ENCODE peak calls at places on chromosome 19, in nine cellular contexts. W is endothelial cell of umbilical vein, S is fibroblast of lung, R is GM23248, P is PC-3, L is astrocyte, O is neural progenitor cell, Q is SK-N-SH, I is neuronal stem cell. V is an unnamed sample. For H3K36me3, the result is how much of the 10 kb centered on the place peaks cover.

GRCh38 chr19:34778342-34778741 is 5.3 kb upstream of the ZNF599 start:
- DNase-seq in Q (no peak), L (no peak), S (no peak), W (no peak), R (no peak), I (no peak), O (no peak), P (no peak), V (no peak)

GRCh38 chr19:47619763-47620162 is 10.8 kb downstream of the BICRA start:
- DNase-seq in P (no peak), Q (no peak), S (peak), W (no peak), I (no peak), O (peak), L (peak), R (no peak), V (no peak)

GRCh38 chr19:19464339-19465098 is 50.8 kb downstream of the TSSK6 start:
- DNase-seq in I (peak), W (peak), S (peak), Q (no peak), R (peak), P (no peak), O (peak), L (peak), V (no peak)

GRCh38 chr19:35357867-35358573 is at the start of gene FFAR3:
- DNase-seq in S (no peak), O (no peak), I (no peak), Q (no peak), L (no peak), R (peak), W (no peak), P (no peak), V (no peak)

GRCh38 chr19:29321116-29321515 is 108.2 kb upstream of the UQCRFS1 start:
- DNase-seq in P (no peak), R (no peak), W (no peak), O (no peak), I (no peak), Q (no peak), S (no peak), L (no peak), V (no peak)

GRCh38 chr19:14496849-14497346 is 971 bp upstream of the GIPC1 start:
- DNase-seq in S (no peak), P (no peak), L (no peak), Q (no peak), I (no peak), R (peak), W (no peak), O (no peak), V (peak)

GRCh38 chr19:52897149-52897935 is at the start of gene ZNF320:
- DNase-seq in Q (peak), R (peak), O (peak), I (peak), W (peak), P (peak), S (peak), L (peak), V (peak)

GRCh38 chr19:55449469-55449868 is 6.4 kb upstream of the SHISA7 start:
- DNase-seq in S (no peak), L (no peak), Q (no peak), W (no peak), O (peak), R (no peak), I (no peak), P (no peak), V (no peak)

GRCh38 chr19:19217110-19217509 is 5.4 kb downstream of the NCAN start:
- DNase-seq in L (no peak), P (peak), O (no peak), I (no peak), R (peak), S (peak), W (no peak), Q (peak), V (peak)

GRCh38 chr19:12581100-12581499 is 29.5 kb downstream of the ZNF490 start:
- DNase-seq in O (no peak), Q (no peak), R (no peak), W (no peak), S (no peak), L (no peak), P (no peak), I (no peak), V (no peak)

GRCh38 chr19:48060381-48060780 is 16.5 kb upstream of the CABP5 start:
- DNase-seq in S (no peak), Q (no peak), R (no peak), O (no peak), L (no peak), I (no peak), P (no peak), W (no peak), V (no peak)

GRCh38 chr19:11880598-11880997 is 7.0 kb upstream of the ZNF69 start:
- DNase-seq in S (no peak), R (no peak), W (no peak), L (no peak), O (no peak), P (no peak), Q (no peak), I (no peak), V (no peak)

GRCh38 chr19:45876411-45877197 is 9.3 kb downstream of the IRF2BP1 start:
- DNase-seq in I (no peak), R (peak), O (peak), P (no peak), S (peak), Q (peak), W (peak), L (peak), V (no peak)

GRCh38 chr19:403221-404036 is 5.5 kb downstream of the C2CD4C start:
- DNase-seq in S (no peak), I (no peak), L (no peak), P (no peak), O (no peak), R (no peak), W (no peak), Q (peak), V (no peak)

GRCh38 chr19:18388328-18389094 is 2.6 kb downstream of the GDF15 start:
- DNase-seq in S (peak), Q (peak), R (peak), L (no peak), O (peak), P (peak), W (peak), I (peak), V (peak)

GRCh38 chr19:37977992-37978391 is 71.0 kb downstream of the SIPA1L3 start:
- DNase-seq in I (no peak), O (peak), Q (no peak), W (peak), S (peak), L (peak), R (peak), P (no peak), V (no peak)

GRCh38 chr19:6886272-6886671 is 1.1 kb upstream of the ADGRE1 start:
- DNase-seq in P (no peak), S (no peak), Q (no peak), R (no peak), L (no peak), I (no peak), W (no peak), O (no peak), V (no peak)

GRCh38 chr19:38251564-38252051 is 4.6 kb downstream of the PPP1R14A start:
- DNase-seq in I (no peak), Q (no peak), W (peak), L (no peak), O (no peak), P (no peak), R (peak), S (no peak), V (no peak)

GRCh38 chr19:19259741-19260140 is 13.4 kb downstream of the TM6SF2 start:
- DNase-seq in R (peak), O (peak), S (peak), W (peak), L (peak), Q (peak), P (peak), I (no peak), V (peak)

GRCh38 chr19:35757231-35757748 is 461 bp upstream of the HSPB6 start:
- DNase-seq in P (peak), L (peak), O (peak), S (peak), W (peak), R (peak), Q (peak), I (no peak), V (peak)

DNA sequence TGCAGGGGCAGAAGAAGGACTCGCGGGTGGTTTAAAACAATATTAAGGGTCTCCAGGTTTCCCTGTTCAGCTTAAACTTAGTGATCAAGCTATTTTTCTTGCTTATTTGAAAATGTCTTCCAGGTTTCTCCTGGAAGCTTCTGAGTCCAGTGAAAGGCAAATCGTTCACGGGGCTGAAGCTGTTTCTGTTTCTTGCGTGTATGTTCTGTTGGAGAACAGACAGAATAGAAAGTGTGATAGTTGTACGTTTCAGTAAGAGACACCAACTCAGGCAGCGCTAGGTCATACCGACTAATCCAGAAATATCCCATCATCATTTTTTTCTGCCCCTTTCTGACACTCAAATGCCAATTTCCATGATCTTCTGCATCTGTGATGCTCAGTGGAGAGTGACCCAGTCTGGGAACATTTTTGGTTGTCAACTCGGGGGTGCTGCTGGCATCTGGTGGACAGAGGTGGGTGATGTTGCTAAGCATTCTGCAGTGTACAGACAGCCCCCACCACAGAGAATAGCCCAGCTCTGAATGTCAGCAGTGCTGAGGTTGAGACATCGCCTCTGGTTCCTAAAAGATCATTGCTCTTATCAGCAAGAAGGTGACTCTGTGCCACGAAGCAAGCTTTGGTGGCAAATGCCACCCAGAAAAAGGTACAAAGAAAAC is 4.3 kb downstream of the KLF2 start:
- DNase-seq in P (no peak), S (no peak), R (peak), Q (no peak), O (no peak), L (no peak), I (no peak), W (peak), V (no peak)
- H3K4me2 ChIP-seq in P (no peak), S (no peak), R (no peak), Q (peak), O (no peak), L (peak), I (no peak), W (peak), V (peak)

GRCh38 chr19:40622773-40623075 is 21.6 kb downstream of the LTBP4 start:
- DNase-seq in R (no peak), I (no peak), L (no peak), O (no peak), S (no peak), P (no peak), W (no peak), Q (no peak), V (no peak)
- H3K36me3 ChIP-seq in R (under half), I (half or more), L (under half), O (under half), S (under half), P (under half), W (under half), Q (under half), V (under half)

GRCh38 chr19:31113250-31113685 is 236.0 kb downstream of the TSHZ3 start:
- DNase-seq in Q (no peak), P (peak), I (no peak), W (no peak), S (peak), O (no peak), R (peak), L (peak), V (no peak)
- H3K27ac ChIP-seq in Q (peak), P (peak), I (no peak), W (no peak), S (no peak), O (no peak), R (no peak), L (peak), V (no peak)

GRCh38 chr19:49470615-49470978 is 3.4 kb upstream of the FLT3LG start:
- DNase-seq in O (no peak), R (no peak), P (no peak), W (no peak), L (no peak), S (no peak), Q (no peak), I (no peak), V (no peak)
- H3K4me2 ChIP-seq in O (no peak), R (no peak), P (no peak), W (no peak), L (no peak), S (no peak), Q (no peak), I (no peak), V (no peak)

GRCh38 chr19:4102339-4103072 is 21.4 kb downstream of the MAP2K2 start:
- DNase-seq in L (no peak), W (no peak), O (no peak), Q (no peak), R (no peak), S (no peak), I (no peak), P (no peak), V (no peak)
- H3K36me3 ChIP-seq in L (under half), W (under half), O (under half), Q (under half), R (under half), S (under half), I (half or more), P (under half), V (under half)

GRCh38 chr19:5057860-5058259 is 88.9 kb downstream of the KDM4B start:
- DNase-seq in I (no peak), R (peak), L (no peak), O (peak), W (no peak), P (peak), Q (peak), S (no peak), V (peak)

GRCh38 chr19:5059767-5060166 is 90.9 kb downstream of the KDM4B start:
- DNase-seq in R (no peak), W (no peak), P (no peak), O (no peak), S (no peak), Q (no peak), I (no peak), L (no peak), V (no peak)

GRCh38 chr19:5059191-5059579 is 90.3 kb downstream of the KDM4B start:
- DNase-seq in L (no peak), P (no peak), Q (no peak), O (peak), S (no peak), I (no peak), R (peak), W (no peak), V (no peak)

GRCh38 chr19:5060591-5061339 is 91.9 kb downstream of the KDM4B start:
- DNase-seq in L (no peak), P (no peak), Q (no peak), R (no peak), W (no peak), O (peak), I (no peak), S (no peak), V (no peak)

DNA sequence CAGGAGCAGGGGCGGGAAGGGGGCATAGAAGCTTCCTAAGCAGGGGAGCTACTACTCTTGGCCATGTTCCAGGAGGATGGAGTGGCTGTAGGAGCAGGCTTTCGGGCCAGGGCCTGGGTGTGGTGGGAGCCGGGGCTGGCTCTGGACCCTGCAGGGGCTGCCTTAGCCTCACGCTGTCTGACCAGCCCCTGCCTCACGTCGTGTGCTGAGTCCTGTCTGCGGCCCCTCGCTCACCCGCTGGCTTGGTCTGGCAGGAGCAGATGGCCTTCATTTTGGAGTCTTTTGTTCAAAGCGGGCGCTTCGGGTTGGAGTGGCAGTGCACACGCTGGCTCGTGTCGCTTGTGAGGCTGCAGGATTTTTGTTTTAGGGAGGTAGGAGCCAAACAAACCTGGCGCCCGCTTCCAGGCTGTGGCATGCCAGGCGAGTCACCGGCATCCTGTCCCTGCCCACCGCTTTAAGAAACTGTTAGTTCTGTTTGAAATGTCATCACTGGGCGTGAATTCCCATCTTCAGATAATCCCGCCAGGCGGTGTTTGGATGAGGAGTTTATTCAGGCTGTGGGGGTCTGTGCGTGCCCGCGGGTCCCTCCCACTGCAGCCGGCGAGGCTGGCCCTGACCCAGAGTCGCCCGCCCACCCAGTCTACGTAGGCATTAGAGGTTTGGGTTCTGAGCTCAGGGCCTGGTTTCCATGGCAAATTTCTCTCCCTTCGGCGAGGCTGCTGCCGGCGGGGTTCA is 89.7 kb downstream of the KDM4B start:
- DNase-seq in O (no peak), S (peak), L (peak), P (peak), I (no peak), R (peak), Q (no peak), W (no peak), V (no peak)
- H3K27ac ChIP-seq in O (peak), S (no peak), L (no peak), P (no peak), I (peak), R (peak), Q (no peak), W (no peak), V (no peak)

DNA sequence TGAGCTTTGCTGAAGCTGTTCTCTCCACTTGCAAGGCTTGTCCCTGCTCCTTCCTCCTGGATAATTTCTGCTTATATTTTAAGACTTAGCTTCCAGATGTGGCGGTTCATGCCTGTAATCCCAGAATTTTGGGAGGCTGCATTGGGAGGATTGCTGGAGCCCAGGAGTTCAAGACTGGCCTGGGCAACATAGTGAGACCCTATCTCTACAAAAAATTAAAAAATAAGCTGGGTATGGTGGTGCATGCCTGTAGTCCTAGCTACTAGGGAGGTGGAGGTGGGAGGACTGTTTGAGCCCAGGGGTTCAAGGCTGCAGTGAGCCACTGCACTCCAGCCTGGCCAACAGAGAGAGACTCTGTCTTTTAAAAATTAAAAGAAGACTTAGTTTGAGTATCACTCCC is 31.6 kb downstream of the CEBPA start:
- DNase-seq in S (no peak), I (no peak), R (no peak), W (no peak), Q (no peak), P (no peak), O (no peak), L (no peak), V (no peak)
- H3K4me2 ChIP-seq in S (no peak), I (no peak), R (no peak), W (no peak), Q (no peak), P (no peak), O (no peak), L (no peak), V (no peak)

V was measured in Karpas-422.